ENCODE peak calls at places on chromosomes 5 and 9, in five cellular contexts. One of them, this sample, is unnamed.

GRCh38 chr5:151812757-151813309 is 41.1 kb downstream of the G3BP1 start:
- DNase-seq in A172: peak; percentile 36
- DNase-seq in cardiac fibroblast: peak; percentile 57
- DNase-seq in GM23248: peak; percentile 42
- DNase-seq in HS-5: no peak
- DNase-seq in this sample: no peak

GRCh38 chr9:84296146-84296843 is 44.3 kb downstream of the SLC28A3 start:
- DNase-seq in A172: peak; percentile 81
- DNase-seq in cardiac fibroblast: peak; percentile 80
- DNase-seq in GM23248: peak; percentile 70
- DNase-seq in HS-5: no peak
- DNase-seq in this sample: no peak

GRCh38 chr5:16894236-16895057 is 41.6 kb downstream of the MYO10 start:
- DNase-seq in A172: peak; percentile 91
- DNase-seq in cardiac fibroblast: peak; percentile 66
- DNase-seq in GM23248: peak; percentile 78
- DNase-seq in HS-5: no peak
- DNase-seq in this sample: no peak

GRCh38 chr5:141437208-141437607 is 6.9 kb downstream of the PCDHGA12 start:
- DNase-seq in A172: no peak
- DNase-seq in cardiac fibroblast: peak; percentile 24
- DNase-seq in GM23248: peak; percentile 69
- DNase-seq in HS-5: no peak
- DNase-seq in this sample: no peak

GRCh38 chr5:170291324-170291847 is 6.2 kb downstream of the LCP2 start:
- DNase-seq in A172: no peak
- DNase-seq in cardiac fibroblast: no peak
- DNase-seq in GM23248: no peak
- DNase-seq in HS-5: no peak
- DNase-seq in this sample: no peak

GRCh38 chr5:147336871-147337270 is 102.0 kb downstream of the STK32A start:
- DNase-seq in A172: no peak
- DNase-seq in cardiac fibroblast: no peak
- DNase-seq in GM23248: no peak
- DNase-seq in HS-5: no peak
- DNase-seq in this sample: no peak

GRCh38 chr5:53406630-53407316 is 73.7 kb upstream of the FST start:
- DNase-seq in A172: peak; percentile 91
- DNase-seq in cardiac fibroblast: peak; percentile 94
- DNase-seq in GM23248: peak; percentile 91
- DNase-seq in HS-5: peak; percentile 90
- DNase-seq in this sample: no peak

GRCh38 chr5:97044057-97044456 is 98.4 kb downstream of the LIX1 start:
- DNase-seq in A172: peak; percentile 18
- DNase-seq in cardiac fibroblast: peak; percentile 32
- DNase-seq in GM23248: peak; percentile 47
- DNase-seq in HS-5: no peak
- DNase-seq in this sample: no peak

GRCh38 chr5:54803381-54804025 is 181.9 kb downstream of the ESM1 start:
- DNase-seq in A172: no peak
- DNase-seq in cardiac fibroblast: no peak
- DNase-seq in GM23248: peak; percentile 16
- DNase-seq in HS-5: no peak
- DNase-seq in this sample: no peak

GRCh38 chr9:135941288-135941995 is 19.7 kb downstream of the UBAC1 start:
- DNase-seq in A172: no peak
- DNase-seq in cardiac fibroblast: no peak
- DNase-seq in GM23248: no peak
- DNase-seq in HS-5: no peak
- DNase-seq in this sample: no peak

GRCh38 chr9:129289883-129290282 is 111.8 kb upstream of the IER5L start:
- DNase-seq in A172: no peak
- DNase-seq in cardiac fibroblast: no peak
- DNase-seq in GM23248: no peak
- DNase-seq in HS-5: no peak
- DNase-seq in this sample: no peak

GRCh38 chr9:72960446-72960845 is 7.6 kb upstream of the ALDH1A1 start:
- DNase-seq in A172: no peak
- DNase-seq in cardiac fibroblast: no peak
- DNase-seq in GM23248: no peak
- DNase-seq in HS-5: no peak
- DNase-seq in this sample: no peak

GRCh38 chr5:33611882-33612281 is 171.1 kb downstream of the TARS1 start:
- DNase-seq in A172: peak; percentile 52
- DNase-seq in cardiac fibroblast: peak; percentile 83
- DNase-seq in GM23248: peak; percentile 86
- DNase-seq in HS-5: peak; percentile 77
- DNase-seq in this sample: no peak

GRCh38 chr5:6328173-6328572 is 50.2 kb downstream of the MED10 start:
- DNase-seq in A172: peak; percentile 48
- DNase-seq in cardiac fibroblast: peak; percentile 30
- DNase-seq in GM23248: peak; percentile 31
- DNase-seq in HS-5: no peak
- DNase-seq in this sample: no peak

GRCh38 chr5:55918097-55919035 is 67.2 kb downstream of the IL31RA start:
- DNase-seq in A172: no peak
- DNase-seq in cardiac fibroblast: no peak
- DNase-seq in GM23248: no peak
- DNase-seq in HS-5: no peak
- DNase-seq in this sample: no peak

GRCh38 chr9:92506184-92506857 is 24.0 kb upstream of the ASPN start:
- DNase-seq in A172: peak; percentile 74
- DNase-seq in cardiac fibroblast: peak; percentile 95
- DNase-seq in GM23248: peak; percentile 94
- DNase-seq in HS-5: peak; percentile 93
- DNase-seq in this sample: no peak

GRCh38 chr5:83199126-83199525 is 121.8 kb downstream of the XRCC4 start:
- DNase-seq in A172: no peak
- DNase-seq in cardiac fibroblast: no peak
- DNase-seq in GM23248: no peak
- DNase-seq in HS-5: no peak
- DNase-seq in this sample: no peak

GRCh38 chr9:111851536-111851935 is 45.1 kb upstream of the UGCG start:
- DNase-seq in A172: peak; percentile 82
- DNase-seq in cardiac fibroblast: peak; percentile 61
- DNase-seq in GM23248: peak; percentile 33
- DNase-seq in HS-5: no peak
- DNase-seq in this sample: no peak

GRCh38 chr9:131185924-131186323 is 60.5 kb downstream of the NUP214 start:
- DNase-seq in A172: no peak
- DNase-seq in cardiac fibroblast: no peak
- DNase-seq in GM23248: no peak
- DNase-seq in HS-5: no peak
- DNase-seq in this sample: no peak

GRCh38 chr9:89759563-89759962 is 154.8 kb downstream of the GADD45G start:
- DNase-seq in A172: no peak
- DNase-seq in cardiac fibroblast: no peak
- DNase-seq in GM23248: no peak
- DNase-seq in HS-5: no peak
- DNase-seq in this sample: no peak

GRCh38 chr5:158716668-158717067 is 383.0 kb downstream of the EBF1 start:
- DNase-seq in A172: no peak
- DNase-seq in cardiac fibroblast: no peak
- DNase-seq in GM23248: no peak
- DNase-seq in HS-5: no peak
- DNase-seq in this sample: no peak

GRCh38 chr5:135880278-135880677 is 15.4 kb downstream of the IL9 start:
- DNase-seq in A172: no peak
- DNase-seq in cardiac fibroblast: peak; percentile 19
- DNase-seq in GM23248: peak; percentile 32
- DNase-seq in HS-5: no peak
- DNase-seq in this sample: no peak

GRCh38 chr9:17402309-17402708 is 176.6 kb upstream of the SH3GL2 start:
- DNase-seq in A172: no peak
- DNase-seq in cardiac fibroblast: peak; percentile 52
- DNase-seq in GM23248: peak; percentile 36
- DNase-seq in HS-5: no peak
- DNase-seq in this sample: no peak

GRCh38 chr9:36897476-36897875 is 136.6 kb downstream of the PAX5 start:
- DNase-seq in A172: no peak
- DNase-seq in cardiac fibroblast: no peak
- DNase-seq in GM23248: no peak
- DNase-seq in HS-5: no peak
- DNase-seq in this sample: no peak

GRCh38 chr9:121750715-121751623 is 99.5 kb downstream of the DAB2IP start:
- DNase-seq in A172: no peak
- DNase-seq in cardiac fibroblast: no peak
- DNase-seq in GM23248: no peak
- DNase-seq in HS-5: no peak
- DNase-seq in this sample: peak; percentile 97

GRCh38 chr5:141914154-141914743 is 9.4 kb upstream of the DELE1 start:
- DNase-seq in A172: no peak
- DNase-seq in cardiac fibroblast: no peak
- DNase-seq in GM23248: peak; percentile 60
- DNase-seq in HS-5: no peak
- DNase-seq in this sample: peak; percentile 94

GRCh38 chr9:5799314-5799713 is 33.6 kb downstream of the ERMP1 start:
- DNase-seq in A172: peak; percentile 46
- DNase-seq in cardiac fibroblast: peak; percentile 75
- DNase-seq in GM23248: peak; percentile 67
- DNase-seq in HS-5: no peak
- DNase-seq in this sample: no peak

GRCh38 chr5:43041669-43042175 is 1.6 kb upstream of the ANXA2R start:
- DNase-seq in A172: peak; percentile 73
- DNase-seq in cardiac fibroblast: peak; percentile 92
- DNase-seq in GM23248: peak; percentile 90
- DNase-seq in HS-5: peak; percentile 80
- DNase-seq in this sample: no peak

This sample was measured in posterior cingulate gyrus.